ENCODE peak calls at places on chromosomes 3 and 15, in ten cellular contexts. S is activated CD8-positive, alpha-beta memory T cell treated with anti-CD3 and anti-CD28 coated beads, Interleukin-2, amount 50 U/mL, for 4 hours; T is C1 segment of cervical spinal cord; X is SJSA1; M is CD8-positive, alpha-beta T cell; Y is activated T-cell treated with anti-CD3 and anti-CD28 coated beads, Interleukin-2, amount 50 U/mL, for 72 hours; C is Calu3; Q is NCI-H2081; E is naive thymus-derived CD4-positive, alpha-beta T cell; W is NCI-H1105 treated with DMSO at 0.1 percent for 48 hours. G is an unnamed sample.

GRCh38 chr3:123372789-123373534 is 75.9 kb downstream of the ADCY5 start:
- DNase-seq in S (no peak), T (no peak), X (no peak), M (no peak), Y (no peak), C (no peak), Q (no peak), E (no peak), W (no peak), G (no peak)

GRCh38 chr15:68278345-68279217 is 1.0 kb downstream of the FEM1B start:
- DNase-seq in S (no peak), T (no peak), X (no peak), M (peak), Y (peak), C (no peak), Q (peak), E (no peak), W (peak), G (no peak)

GRCh38 chr3:194379651-194380050 is 10.1 kb upstream of the LRRC15 start:
- DNase-seq in S (no peak), T (no peak), X (no peak), M (no peak), Y (no peak), C (no peak), Q (peak), E (no peak), W (peak), G (no peak)

GRCh38 chr3:12303998-12304397 is 15.1 kb downstream of the PPARG start:
- DNase-seq in S (no peak), T (no peak), X (no peak), M (no peak), Y (no peak), C (no peak), Q (no peak), E (no peak), W (no peak), G (no peak)

GRCh38 chr15:69044899-69045298 is 30.4 kb downstream of the NOX5 start:
- DNase-seq in S (no peak), T (no peak), X (no peak), M (no peak), Y (no peak), C (no peak), Q (no peak), E (no peak), W (no peak), G (no peak)

GRCh38 chr3:180679178-180680096 is at the start of gene CCDC39:
- DNase-seq in S (peak), T (peak), X (peak), M (peak), Y (peak), C (peak), Q (peak), E (peak), W (peak), G (no peak)

GRCh38 chr3:7144696-7145308 is 283.9 kb downstream of the GRM7 start:
- DNase-seq in S (no peak), T (no peak), X (no peak), M (no peak), Y (no peak), C (no peak), Q (peak), E (no peak), W (peak), G (no peak)

GRCh38 chr3:38039101-38039898 is at the start of gene DLEC1:
- DNase-seq in S (peak), T (no peak), X (no peak), M (peak), Y (peak), C (peak), Q (no peak), E (peak), W (no peak), G (no peak)

GRCh38 chr3:66386925-66387650 is 113.7 kb downstream of the LRIG1 start:
- DNase-seq in S (no peak), T (no peak), X (peak), M (no peak), Y (no peak), C (no peak), Q (peak), E (no peak), W (no peak), G (no peak)

GRCh38 chr3:50604628-50605588 is 6.7 kb downstream of the CISH start:
- DNase-seq in S (no peak), T (no peak), X (no peak), M (no peak), Y (peak), C (no peak), Q (no peak), E (no peak), W (no peak), G (peak)